ENCODE peak calls at places on chromosomes 1 and 21, in seven cellular contexts. F, Q, G, E, B, P and I are unnamed samples.

GRCh38 chr1:36973056-36973455 is 61.3 kb downstream of the GRIK3 start:
- DNase-seq in F (peak; percentile 25), Q (no peak), G (no peak), E (no peak), B (no peak), P (no peak), I (no peak)

GRCh38 chr1:117011334-117011733 is 9.8 kb downstream of the CD101 start:
- DNase-seq in F (no peak), Q (no peak), G (no peak), E (no peak), B (no peak), P (no peak), I (no peak)

GRCh38 chr1:25513666-25514065 is 29.7 kb upstream of the LDLRAP1 start:
- DNase-seq in F (no peak), Q (no peak), G (no peak), E (no peak), B (no peak), P (no peak), I (no peak)

GRCh38 chr1:167465018-167465417 is 53.3 kb downstream of the CD247 start:
- DNase-seq in F (no peak), Q (no peak), G (no peak), E (no peak), B (no peak), P (no peak), I (no peak)

GRCh38 chr1:227734546-227734857 is 600 bp downstream of the JMJD4 start:
- DNase-seq in F (no peak), Q (no peak), G (no peak), E (no peak), B (no peak), P (no peak), I (no peak)

GRCh38 chr1:13523780-13524477 is 10.1 kb upstream of the LRRC38 start:
- DNase-seq in F (no peak), Q (no peak), G (no peak), E (no peak), B (no peak), P (no peak), I (no peak)

GRCh38 chr1:184036517-184036949 is 995 bp downstream of the COLGALT2 start:
- DNase-seq in F (peak; percentile 65), Q (peak; percentile 90), G (peak; percentile 7), E (no peak), B (no peak), P (no peak), I (peak; percentile 27)

GRCh38 chr21:16358021-16358420 is 628.2 kb downstream of the USP25 start:
- DNase-seq in F (no peak), Q (no peak), G (no peak), E (no peak), B (no peak), P (no peak), I (no peak)

GRCh38 chr21:19420607-19421006 is 1017.0 kb upstream of the TMPRSS15 start:
- DNase-seq in F (no peak), Q (peak; percentile 9), G (no peak), E (no peak), B (no peak), P (no peak), I (no peak)

GRCh38 chr1:32239790-32240139 is 7.3 kb upstream of the FAM167B start:
- DNase-seq in F (no peak), Q (no peak), G (no peak), E (no peak), B (no peak), P (no peak), I (no peak)

GRCh38 chr1:186304982-186305949 is 69.8 kb downstream of the TPR start:
- DNase-seq in F (no peak), Q (peak; percentile 9), G (peak; percentile 39), E (peak; percentile 23), B (no peak), P (no peak), I (peak; percentile 17)

GRCh38 chr1:201149400-201149799 is 4.9 kb downstream of the TMEM9 start:
- DNase-seq in F (no peak), Q (no peak), G (peak; percentile 49), E (no peak), B (no peak), P (no peak), I (no peak)

GRCh38 chr1:3170566-3171453 is 101.8 kb downstream of the PRDM16 start:
- DNase-seq in F (peak; percentile 90), Q (peak; percentile 81), G (peak; percentile 58), E (no peak), B (peak; percentile 72), P (no peak), I (no peak)

GRCh38 chr1:246219508-246220030 is 287.5 kb downstream of the SMYD3 start:
- DNase-seq in F (no peak), Q (no peak), G (peak; percentile 90), E (no peak), B (no peak), P (no peak), I (peak; percentile 18)

GRCh38 chr1:61441723-61442262 is 283.1 kb downstream of the TM2D1 start:
- DNase-seq in F (peak; percentile 65), Q (no peak), G (no peak), E (no peak), B (no peak), P (no peak), I (no peak)

GRCh38 chr1:207284209-207284892 is 37.1 kb upstream of the CD55 start:
- DNase-seq in F (no peak), Q (no peak), G (no peak), E (no peak), B (no peak), P (no peak), I (no peak)